ENCODE peak calls at places on chromosomes 16 and 17, in ten cellular contexts. M is AG10803; K is choroid plexus epithelial cell; S is upper lobe of left lung; H is A549; N is bronchial epithelial cell; I is BE2C; Y is neural progenitor cell; T is CD8-positive, alpha-beta T cell; P is fibroblast of lung. X is an unnamed sample.

GRCh38 chr16:53022374-53022773 is 30.3 kb downstream of the CHD9NB start:
- DNase-seq in M (peak; percentile 49), K (peak; percentile 68), I (peak; percentile 59), H (peak; percentile 55), Y (peak; percentile 84), T (no peak), S (no peak), N (peak; percentile 47), P (peak; percentile 52), X (peak; percentile 52)

GRCh38 chr17:57946798-57947358 is 8.3 kb downstream of the CUEDC1 start:
- DNase-seq in N (peak; percentile 70), T (peak; percentile 21), S (no peak), Y (no peak), P (peak; percentile 78), K (peak; percentile 87), I (no peak), M (peak; percentile 63), H (peak; percentile 66), X (no peak)

GRCh38 chr17:35743911-35744328 is 9.1 kb downstream of the GAS2L2 start:
- DNase-seq in M (peak; percentile 24), T (no peak), N (peak; percentile 26), Y (peak; percentile 77), I (no peak), S (no peak), P (peak; percentile 45), H (peak; percentile 49), K (peak; percentile 57), X (peak; percentile 67)

GRCh38 chr17:58575511-58575910 is 61.1 kb upstream of the MTMR4 start:
- DNase-seq in P (peak; percentile 67), N (peak; percentile 93), H (peak; percentile 28), K (peak; percentile 78), M (peak; percentile 55), S (no peak), T (no peak), I (no peak), Y (no peak), X (no peak)

GRCh38 chr17:81031571-81032550 is 3.1 kb upstream of the BAIAP2 start:
- DNase-seq in H (no peak), K (no peak), N (no peak), Y (no peak), S (peak; percentile 87), P (no peak), T (no peak), I (no peak), M (no peak), X (no peak)

GRCh38 chr17:83015511-83015910 is 63.9 kb upstream of the METRNL start:
- DNase-seq in S (peak; percentile 72), N (no peak), T (no peak), I (no peak), Y (no peak), K (no peak), H (no peak), M (no peak), P (no peak), X (no peak)

GRCh38 chr17:28746611-28747045 is 2.8 kb downstream of the TRAF4 start:
- DNase-seq in Y (peak; percentile 63), K (no peak), M (no peak), N (no peak), S (peak; percentile 33), T (no peak), I (peak; percentile 41), H (peak; percentile 76), P (no peak), X (no peak)

GRCh38 chr16:3971261-3971660 is 90.7 kb upstream of the CREBBP start:
- DNase-seq in K (peak; percentile 85), N (peak; percentile 35), Y (no peak), S (no peak), H (peak; percentile 32), M (peak; percentile 35), T (no peak), I (no peak), P (peak; percentile 91), X (no peak)

GRCh38 chr16:27969574-27969973 is 93.9 kb downstream of the GSG1L start:
- DNase-seq in I (no peak), S (no peak), P (peak; percentile 21), K (peak; percentile 38), Y (no peak), T (no peak), N (peak; percentile 40), M (peak; percentile 9), H (no peak), X (no peak)

GRCh38 chr17:50935201-50936124 is 69.3 kb upstream of the TOB1 start:
- DNase-seq in P (no peak), I (no peak), M (no peak), K (no peak), Y (no peak), N (peak; percentile 56), H (peak; percentile 98), S (peak; percentile 80), T (no peak), X (no peak)

GRCh38 chr16:81478294-81478693 is 33.7 kb downstream of the CMIP start:
- DNase-seq in N (no peak), P (no peak), M (no peak), Y (no peak), T (no peak), I (no peak), K (no peak), S (no peak), H (no peak), X (no peak)

GRCh38 chr17:34542700-34543336 is 36.6 kb upstream of the TMEM132E start:
- DNase-seq in T (peak; percentile 56), P (peak; percentile 26), H (peak; percentile 30), M (peak; percentile 8), K (peak; percentile 32), Y (peak; percentile 44), I (peak; percentile 52), S (no peak), N (peak; percentile 8), X (peak; percentile 65)

GRCh38 chr17:9120471-9120870 is 99.2 kb downstream of the NTN1 start:
- DNase-seq in T (no peak), M (no peak), S (no peak), K (no peak), N (no peak), P (no peak), I (no peak), H (peak; percentile 19), Y (peak; percentile 45), X (peak; percentile 33)

GRCh38 chr17:57226793-57227192 is 29.5 kb upstream of the MSI2 start:
- DNase-seq in M (no peak), S (no peak), N (no peak), P (no peak), Y (no peak), T (no peak), H (no peak), I (no peak), K (no peak), X (peak; percentile 30)

GRCh38 chr16:31129568-31130335 is 5.8 kb downstream of the PRSS8 start:
- DNase-seq in S (peak; percentile 91), Y (no peak), I (no peak), M (no peak), K (no peak), H (no peak), T (no peak), N (no peak), P (no peak), X (no peak)

GRCh38 chr16:73071131-73071940 is 23.4 kb upstream of the ZFHX3 start:
- DNase-seq in P (peak; percentile 49), N (no peak), S (peak; percentile 87), M (no peak), I (peak; percentile 85), H (peak; percentile 67), T (no peak), Y (peak; percentile 73), K (peak; percentile 71), X (peak; percentile 56)

GRCh38 chr17:45190503-45191282 is 29.0 kb downstream of the HEXIM2 start:
- DNase-seq in K (no peak), M (no peak), Y (no peak), I (no peak), P (no peak), T (no peak), H (no peak), S (no peak), N (no peak), X (no peak)

DNA sequence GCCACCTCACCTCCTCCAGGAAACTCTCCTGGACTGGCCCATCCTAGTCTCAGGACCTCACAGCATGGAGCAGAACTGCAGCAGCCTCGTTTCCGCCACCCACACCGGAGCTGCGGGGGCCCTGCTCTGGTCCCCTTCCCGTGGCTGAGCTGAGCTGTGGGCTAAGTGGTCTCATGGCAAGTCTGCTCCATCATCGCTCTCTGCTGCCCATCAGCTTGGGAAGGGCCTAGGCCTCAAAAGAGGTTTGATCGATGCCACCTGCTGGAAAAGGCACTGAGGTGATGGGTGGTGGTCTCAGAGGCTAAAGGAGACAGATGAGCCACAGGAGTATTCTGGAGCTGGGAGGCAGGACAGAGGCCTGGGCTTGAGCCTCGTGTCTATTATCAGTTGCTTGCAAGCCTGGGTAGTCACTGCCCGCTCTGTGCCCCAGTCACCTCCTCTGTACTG is 1.8 kb downstream of the ITGAE start:
- DNase-seq in I (no peak), H (no peak), K (no peak), S (no peak), T (no peak), M (no peak), P (no peak), N (no peak), Y (peak; percentile 43), X (no peak)
- TF ChIP-seq CTCF in I (no peak), H (no peak), K (no peak), S (no peak), T (no peak), M (no peak), P (no peak), N (no peak), Y (peak; percentile 16), X (no peak)

GRCh38 chr16:49474741-49475140 is 101.1 kb downstream of the C16orf78 start:
- DNase-seq in P (no peak), M (no peak), T (no peak), H (no peak), Y (no peak), N (no peak), I (no peak), S (peak; percentile 61), K (no peak), X (no peak)
- TF ChIP-seq CTCF in P (no peak), M (no peak), T (no peak), H (no peak), Y (no peak), N (no peak), I (no peak), S (no peak), K (no peak), X (no peak)

DNA sequence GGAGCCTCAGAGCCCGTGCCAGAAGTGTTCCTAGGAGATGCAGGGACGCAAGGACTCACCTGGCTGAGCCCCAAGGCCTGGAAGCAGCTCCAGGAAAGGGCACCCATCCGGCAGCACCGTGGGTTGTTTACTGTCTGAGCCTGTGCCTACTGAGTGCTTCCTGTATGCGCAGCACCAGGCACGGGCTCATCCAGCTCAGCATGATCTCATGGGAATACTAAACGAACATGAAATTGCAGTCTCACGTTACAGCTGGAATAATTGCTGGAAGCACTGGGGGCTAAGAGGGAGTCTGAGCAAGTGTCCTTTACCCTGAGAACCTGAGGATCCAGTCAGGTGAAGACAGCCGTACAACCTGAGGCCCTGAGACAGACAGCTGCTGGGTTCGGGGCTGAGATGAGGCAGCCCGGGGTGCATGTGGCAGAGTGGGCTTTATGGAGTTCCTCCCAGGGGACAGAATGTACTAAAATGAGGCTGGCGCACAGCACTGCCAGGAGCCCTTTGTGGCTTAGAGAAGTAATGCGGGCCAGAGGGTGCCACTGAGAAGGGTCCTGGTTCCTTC is 5.4 kb downstream of the CTRL start:
- DNase-seq in I (peak; percentile 67), M (no peak), P (no peak), K (peak; percentile 65), H (no peak), Y (no peak), T (no peak), S (no peak), N (peak; percentile 75), X (no peak)
- TF ChIP-seq CTCF in I (peak; percentile 22), M (no peak), P (no peak), K (peak; percentile 24), H (no peak), Y (peak; percentile 7), T (no peak), S (no peak), N (peak; percentile 6), X (no peak)

GRCh38 chr17:17751996-17752821 is 71.0 kb downstream of the RAI1 start:
- DNase-seq in I (peak; percentile 91), T (peak; percentile 95), Y (peak; percentile 97), H (peak; percentile 97), M (peak; percentile 92), N (peak; percentile 82), K (peak; percentile 96), S (peak; percentile 100), P (peak; percentile 92), X (peak; percentile 97)
- TF ChIP-seq CTCF in I (no peak), T (no peak), Y (peak; percentile 42), H (peak; percentile 48), M (peak; percentile 9), N (peak; percentile 33), K (no peak), S (no peak), P (peak; percentile 6), X (no peak)

X was measured in endothelial cell.